ENCODE peak calls at places on chromosomes 13 and 19, in seven cellular contexts. One of them, this sample, is unnamed.

GRCh38 chr19:43997631-43998290 is 5.0 kb upstream of the ZNF230 start:
- DNase-seq in activated T-cell treated with anti-CD3 and anti-CD28 coated beads, Interleukin-2, amount 50 U/mL, for 72 hours: no peak
- DNase-seq in anterior cingulate cortex: no peak
- DNase-seq in GM13976: no peak
- DNase-seq in frontal cortex: no peak
- DNase-seq in SK-MEL-5: no peak
- DNase-seq in naive B cell: no peak
- DNase-seq in this sample: peak; percentile 24

GRCh38 chr19:747432-748273 is 3.3 kb upstream of the MISP start:
- DNase-seq in frontal cortex: no peak
- DNase-seq in naive B cell: no peak
- DNase-seq in anterior cingulate cortex: no peak
- DNase-seq in GM13976: no peak
- DNase-seq in SK-MEL-5: no peak
- DNase-seq in activated T-cell treated with anti-CD3 and anti-CD28 coated beads, Interleukin-2, amount 50 U/mL, for 72 hours: no peak
- DNase-seq in this sample: no peak

GRCh38 chr13:109818136-109818535 is 31.8 kb upstream of the IRS2 start:
- DNase-seq in frontal cortex: no peak
- DNase-seq in anterior cingulate cortex: no peak
- DNase-seq in activated T-cell treated with anti-CD3 and anti-CD28 coated beads, Interleukin-2, amount 50 U/mL, for 72 hours: no peak
- DNase-seq in naive B cell: no peak
- DNase-seq in GM13976: no peak
- DNase-seq in SK-MEL-5: no peak
- DNase-seq in this sample: no peak

GRCh38 chr13:23979361-23980159 is 82.3 kb upstream of the C1QTNF9B start:
- DNase-seq in activated T-cell treated with anti-CD3 and anti-CD28 coated beads, Interleukin-2, amount 50 U/mL, for 72 hours: peak; percentile 40
- DNase-seq in SK-MEL-5: peak; percentile 46
- DNase-seq in GM13976: peak; percentile 80
- DNase-seq in frontal cortex: peak; percentile 74
- DNase-seq in naive B cell: peak; percentile 6
- DNase-seq in anterior cingulate cortex: peak; percentile 82
- DNase-seq in this sample: peak; percentile 82

GRCh38 chr13:41955605-41956004 is 5.3 kb downstream of the VWA8 start:
- DNase-seq in activated T-cell treated with anti-CD3 and anti-CD28 coated beads, Interleukin-2, amount 50 U/mL, for 72 hours: no peak
- DNase-seq in GM13976: no peak
- DNase-seq in anterior cingulate cortex: no peak
- DNase-seq in frontal cortex: no peak
- DNase-seq in SK-MEL-5: peak; percentile 43
- DNase-seq in naive B cell: no peak
- DNase-seq in this sample: no peak

GRCh38 chr13:109211616-109212015 is 574.8 kb downstream of the IRS2 start:
- DNase-seq in frontal cortex: no peak
- DNase-seq in activated T-cell treated with anti-CD3 and anti-CD28 coated beads, Interleukin-2, amount 50 U/mL, for 72 hours: no peak
- DNase-seq in GM13976: no peak
- DNase-seq in anterior cingulate cortex: no peak
- DNase-seq in naive B cell: no peak
- DNase-seq in SK-MEL-5: peak; percentile 86
- DNase-seq in this sample: no peak

GRCh38 chr13:99873832-99874430 is 97.6 kb downstream of the ZIC5 start:
- DNase-seq in naive B cell: no peak
- DNase-seq in GM13976: no peak
- DNase-seq in frontal cortex: no peak
- DNase-seq in activated T-cell treated with anti-CD3 and anti-CD28 coated beads, Interleukin-2, amount 50 U/mL, for 72 hours: no peak
- DNase-seq in SK-MEL-5: no peak
- DNase-seq in anterior cingulate cortex: no peak
- DNase-seq in this sample: no peak

GRCh38 chr19:42290136-42290522 is 11.8 kb upstream of the PRR19 start:
- DNase-seq in GM13976: no peak
- DNase-seq in naive B cell: no peak
- DNase-seq in activated T-cell treated with anti-CD3 and anti-CD28 coated beads, Interleukin-2, amount 50 U/mL, for 72 hours: no peak
- DNase-seq in SK-MEL-5: no peak
- DNase-seq in anterior cingulate cortex: no peak
- DNase-seq in frontal cortex: no peak
- DNase-seq in this sample: no peak

GRCh38 chr13:74761794-74762193 is 627.6 kb upstream of the KLF12 start:
- DNase-seq in activated T-cell treated with anti-CD3 and anti-CD28 coated beads, Interleukin-2, amount 50 U/mL, for 72 hours: no peak
- DNase-seq in GM13976: no peak
- DNase-seq in SK-MEL-5: no peak
- DNase-seq in anterior cingulate cortex: no peak
- DNase-seq in frontal cortex: no peak
- DNase-seq in naive B cell: no peak
- DNase-seq in this sample: no peak

GRCh38 chr19:30356951-30357579 is 15.1 kb upstream of the ZNF536 start:
- DNase-seq in naive B cell: no peak
- DNase-seq in anterior cingulate cortex: no peak
- DNase-seq in activated T-cell treated with anti-CD3 and anti-CD28 coated beads, Interleukin-2, amount 50 U/mL, for 72 hours: no peak
- DNase-seq in GM13976: no peak
- DNase-seq in frontal cortex: no peak
- DNase-seq in SK-MEL-5: no peak
- DNase-seq in this sample: no peak

GRCh38 chr13:33168326-33168960 is 117.1 kb downstream of the STARD13 start:
- DNase-seq in anterior cingulate cortex: no peak
- DNase-seq in activated T-cell treated with anti-CD3 and anti-CD28 coated beads, Interleukin-2, amount 50 U/mL, for 72 hours: no peak
- DNase-seq in SK-MEL-5: no peak
- DNase-seq in naive B cell: no peak
- DNase-seq in frontal cortex: no peak
- DNase-seq in GM13976: no peak
- DNase-seq in this sample: no peak

GRCh38 chr13:98664047-98664446 is 87.1 kb upstream of the STK24 start:
- DNase-seq in activated T-cell treated with anti-CD3 and anti-CD28 coated beads, Interleukin-2, amount 50 U/mL, for 72 hours: peak; percentile 77
- DNase-seq in SK-MEL-5: no peak
- DNase-seq in anterior cingulate cortex: no peak
- DNase-seq in GM13976: no peak
- DNase-seq in naive B cell: no peak
- DNase-seq in frontal cortex: no peak
- DNase-seq in this sample: peak; percentile 85

This sample was measured in IMR-90.